ENCODE peak calls at places on chromosomes 6 and 20, in six cellular contexts. Z is fibroblast of pulmonary artery; O is GM04503; R is bronchial epithelial cell; K is CD4-positive, CD25-positive, alpha-beta regulatory T cell; E is IMR-90. A is an unnamed sample.

GRCh38 chr6:94862116-94862515 is 715.2 kb upstream of the MANEA start:
- DNase-seq in Z (no peak), O (no peak), R (peak; percentile 59), K (no peak), E (no peak), A (no peak)

GRCh38 chr6:113645986-113646385 is 211.2 kb upstream of the MARCKS start:
- DNase-seq in Z (no peak), O (no peak), R (no peak), K (no peak), E (no peak), A (no peak)

GRCh38 chr6:23533954-23534725 is 591.9 kb upstream of the NRSN1 start:
- DNase-seq in Z (no peak), O (no peak), R (peak; percentile 86), K (no peak), E (no peak), A (no peak)

GRCh38 chr6:53062369-53062639 is 2.9 kb upstream of the FBXO9 start:
- DNase-seq in Z (no peak), O (no peak), R (no peak), K (no peak), E (no peak), A (no peak)

GRCh38 chr6:112562348-112563220 is 215.5 kb downstream of the RFPL4B start:
- DNase-seq in Z (peak; percentile 26), O (no peak), R (no peak), K (no peak), E (peak; percentile 73), A (no peak)

GRCh38 chr20:14561733-14562132 is 224.3 kb upstream of the FLRT3 start:
- DNase-seq in Z (peak; percentile 33), O (peak; percentile 14), R (no peak), K (no peak), E (peak; percentile 78), A (no peak)

GRCh38 chr6:151196571-151196970 is 43.2 kb upstream of the AKAP12 start:
- DNase-seq in Z (peak; percentile 89), O (peak; percentile 31), R (no peak), K (no peak), E (peak; percentile 66), A (no peak)

GRCh38 chr6:73585566-73586415 is 65.0 kb upstream of the EEF1A1 start:
- DNase-seq in Z (peak; percentile 86), O (peak; percentile 34), R (peak; percentile 69), K (peak; percentile 64), E (peak; percentile 85), A (peak; percentile 89)

GRCh38 chr6:160952633-160953281 is 38.8 kb upstream of the MAP3K4 start:
- DNase-seq in Z (peak; percentile 40), O (no peak), R (peak; percentile 66), K (no peak), E (no peak), A (no peak)

GRCh38 chr6:3355358-3356055 is 96.8 kb downstream of the PSMG4 start:
- DNase-seq in Z (no peak), O (no peak), R (no peak), K (peak; percentile 51), E (no peak), A (no peak)

GRCh38 chr20:58605292-58606065 is 45.6 kb upstream of the STX16 start:
- DNase-seq in Z (no peak), O (no peak), R (no peak), K (no peak), E (no peak), A (no peak)

GRCh38 chr6:44129841-44130322 is 2.5 kb downstream of the TMEM63B start:
- DNase-seq in Z (no peak), O (no peak), R (no peak), K (no peak), E (no peak), A (no peak)

GRCh38 chr6:158654960-158655485 is 5.2 kb downstream of the SYTL3 start:
- DNase-seq in Z (peak; percentile 88), O (peak; percentile 84), R (no peak), K (no peak), E (peak; percentile 79), A (no peak)

GRCh38 chr6:161434921-161435411 is 161.1 kb upstream of the AGPAT4 start:
- DNase-seq in Z (peak; percentile 98), O (peak; percentile 99), R (no peak), K (no peak), E (peak; percentile 95), A (no peak)

GRCh38 chr6:169752074-169752623 is 727 bp downstream of the ERMARD start:
- DNase-seq in Z (no peak), O (peak; percentile 3), R (no peak), K (no peak), E (no peak), A (no peak)

GRCh38 chr6:103002282-103002681 is 1608.8 kb downstream of the GRIK2 start:
- DNase-seq in Z (no peak), O (no peak), R (peak; percentile 13), K (no peak), E (no peak), A (no peak)

GRCh38 chr20:53609501-53610445 is 16.1 kb upstream of the ZNF217 start:
- DNase-seq in Z (no peak), O (no peak), R (peak; percentile 61), K (peak; percentile 75), E (peak; percentile 63), A (no peak)

GRCh38 chr6:37580164-37580955 is 80.7 kb upstream of the CCDC167 start:
- DNase-seq in Z (no peak), O (no peak), R (no peak), K (no peak), E (no peak), A (no peak)

GRCh38 chr6:169240591-169241390 is 12.9 kb downstream of the THBS2 start:
- DNase-seq in Z (no peak), O (no peak), R (peak; percentile 28), K (no peak), E (peak; percentile 54), A (no peak)